ENCODE peak calls at places on chromosomes 16 and 17, in seven cellular contexts. H, D, A, L, G, X and K are unnamed samples.

GRCh38 chr16:81575834-81576233 is 131.2 kb downstream of the CMIP start:
- DNase-seq in G (no peak), H (no peak), X (no peak), A (no peak), D (no peak), L (no peak), K (no peak)

GRCh38 chr16:47612711-47613110 is 151.6 kb downstream of the PHKB start:
- DNase-seq in D (no peak), A (peak), G (no peak), L (no peak), H (no peak), X (no peak), K (no peak)

GRCh38 chr16:86874141-86874540 is 295.8 kb downstream of the FOXL1 start:
- DNase-seq in L (no peak), A (peak), X (peak), D (no peak), G (no peak), H (peak), K (no peak)

GRCh38 chr16:57089406-57089805 is 3.0 kb upstream of the CPNE2 start:
- DNase-seq in D (no peak), H (no peak), G (no peak), X (no peak), L (no peak), A (no peak), K (no peak)

GRCh38 chr16:81198635-81199034 is 39.9 kb upstream of the BCO1 start:
- DNase-seq in H (no peak), G (no peak), A (no peak), D (no peak), X (no peak), L (no peak), K (no peak)

GRCh38 chr17:14331200-14331981 is 30.5 kb downstream of the HS3ST3B1 start:
- DNase-seq in H (no peak), X (peak), A (no peak), L (no peak), G (no peak), D (no peak), K (no peak)

GRCh38 chr17:55198690-55199370 is 65.9 kb upstream of the HLF start:
- DNase-seq in D (no peak), X (no peak), H (no peak), A (no peak), G (no peak), L (no peak), K (no peak)

GRCh38 chr16:16021020-16021419 is 71.6 kb downstream of the ABCC1 start:
- DNase-seq in D (no peak), G (no peak), H (no peak), X (no peak), L (no peak), A (no peak), K (no peak)

GRCh38 chr16:31785126-31785525 is 88.5 kb upstream of the ZNF267 start:
- DNase-seq in L (no peak), G (no peak), A (peak), X (no peak), D (no peak), H (no peak), K (no peak)

GRCh38 chr16:8505327-8505991 is 84.9 kb downstream of the TMEM114 start:
- DNase-seq in D (no peak), L (no peak), H (peak), A (peak), X (peak), G (no peak), K (no peak)

GRCh38 chr17:74190807-74191206 is 12.7 kb upstream of the RPL38 start:
- DNase-seq in L (no peak), G (no peak), A (no peak), H (peak), D (no peak), X (peak), K (no peak)

GRCh38 chr17:79992657-79993389 is 42.8 kb downstream of the TBC1D16 start:
- DNase-seq in G (no peak), X (no peak), L (no peak), H (no peak), D (no peak), A (no peak), K (no peak)

GRCh38 chr17:65442691-65443090 is 118.8 kb downstream of the AXIN2 start:
- DNase-seq in X (no peak), D (no peak), H (no peak), G (no peak), L (no peak), A (no peak), K (no peak)

GRCh38 chr17:8384801-8385335 is 1.9 kb upstream of the RPL26 start:
- DNase-seq in D (no peak), A (peak), X (peak), H (peak), G (peak), L (no peak), K (no peak)

GRCh38 chr16:29148867-29149272 is 164.0 kb downstream of the LAT start:
- DNase-seq in G (no peak), H (no peak), D (peak), L (no peak), A (no peak), X (no peak), K (no peak)

GRCh38 chr17:75487351-75488070 is 27.8 kb downstream of the CASKIN2 start:
- DNase-seq in D (peak), A (no peak), G (peak), L (no peak), H (no peak), X (no peak), K (peak)

GRCh38 chr16:9297437-9298113 is 206.1 kb downstream of the HAPSTR1 start:
- DNase-seq in D (peak), X (peak), A (no peak), G (no peak), H (peak), L (no peak), K (peak)

GRCh38 chr17:42431758-42432161 is 8.7 kb upstream of the CAVIN1 start:
- DNase-seq in X (no peak), A (no peak), H (no peak), G (no peak), D (no peak), L (no peak), K (no peak)

GRCh38 chr17:1299729-1300579 is 20.5 kb downstream of the TRARG1 start:
- DNase-seq in L (no peak), H (no peak), D (no peak), X (no peak), A (no peak), G (no peak), K (no peak)

GRCh38 chr17:57340160-57340981 is 84.0 kb downstream of the MSI2 start:
- DNase-seq in G (no peak), A (no peak), H (no peak), D (no peak), L (no peak), X (no peak), K (no peak)

DNA sequence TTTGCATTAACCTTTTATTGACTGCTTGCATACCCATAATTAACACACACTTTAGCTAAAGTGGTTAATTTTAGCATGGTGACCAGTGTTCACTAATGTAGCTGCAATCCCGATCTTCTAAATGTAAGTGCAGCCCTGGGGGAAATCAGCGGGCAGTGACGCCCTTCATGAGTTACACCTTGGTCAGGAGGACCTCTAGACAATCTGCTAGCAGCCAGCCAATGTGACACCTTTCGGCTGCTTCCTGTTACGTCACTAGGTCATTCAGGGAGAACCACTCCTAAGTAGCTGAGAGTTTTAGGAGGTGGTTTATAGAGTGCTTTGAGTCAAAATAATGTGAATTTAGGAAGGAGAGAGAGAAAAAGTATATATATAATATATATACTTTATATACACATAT is 180.5 kb downstream of the IRX3 start:
- DNase-seq in L (no peak), D (no peak), A (no peak), X (no peak), G (no peak), H (no peak), K (no peak)
- H3K4me3 ChIP-seq in L (no peak), D (no peak), A (no peak), X (no peak), G (no peak), H (no peak), K (no peak)

GRCh38 chr17:78717431-78717980 is 64.6 kb downstream of the CYTH1 start:
- DNase-seq in X (no peak), G (no peak), A (no peak), D (no peak), L (no peak), H (peak), K (peak)

GRCh38 chr17:78719630-78720298 is 62.3 kb downstream of the CYTH1 start:
- DNase-seq in X (no peak), D (no peak), G (no peak), A (no peak), L (no peak), H (no peak), K (no peak)

GRCh38 chr17:78716292-78716691 is 65.8 kb downstream of the CYTH1 start:
- DNase-seq in H (no peak), L (no peak), D (no peak), X (no peak), A (no peak), G (no peak), K (no peak)

GRCh38 chr17:78716814-78717393 is 65.2 kb downstream of the CYTH1 start:
- DNase-seq in D (peak), A (peak), X (peak), G (no peak), H (no peak), L (no peak), K (peak)

DNA sequence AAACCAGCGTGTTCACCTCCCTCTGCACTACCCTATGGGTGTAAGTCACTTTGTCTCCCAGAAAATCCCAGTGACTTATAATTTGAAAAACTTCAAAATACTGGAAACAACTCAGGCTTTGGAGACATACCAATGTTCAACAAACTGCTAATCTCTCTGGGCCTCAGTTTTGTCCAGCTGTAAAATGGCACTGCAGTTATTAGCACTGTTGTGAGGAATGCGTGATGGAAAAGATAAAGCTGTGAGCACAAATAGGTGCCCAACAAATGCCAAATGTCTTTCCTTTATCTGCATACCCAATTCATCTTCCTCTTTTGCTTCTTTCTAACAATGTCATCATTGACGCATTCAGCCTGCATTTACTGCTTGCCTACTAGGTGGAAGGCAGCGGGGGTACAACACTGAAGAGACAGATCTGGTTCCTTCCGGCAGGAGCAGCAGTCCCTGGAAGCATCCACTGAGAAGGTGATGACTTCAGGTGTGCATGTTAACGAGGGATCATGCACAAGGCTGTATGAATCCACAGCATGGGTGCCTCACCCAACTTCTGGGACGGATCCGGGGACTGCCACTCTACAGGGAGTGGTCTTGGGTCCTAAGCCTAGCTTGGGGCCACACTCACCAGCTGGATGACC is 63.4 kb downstream of the CYTH1 start:
- DNase-seq in H (no peak), X (no peak), D (no peak), L (no peak), G (no peak), A (no peak), K (no peak)
- H3K4me3 ChIP-seq in H (no peak), X (no peak), D (no peak), L (peak), G (no peak), A (no peak), K (no peak)

GRCh38 chr17:36668824-36669223 is 67.4 kb downstream of the MRM1 start:
- DNase-seq in G (no peak), D (no peak), X (no peak), L (no peak), H (no peak), A (no peak), K (no peak)

GRCh38 chr17:36665417-36665816 is 64.0 kb downstream of the MRM1 start:
- DNase-seq in L (no peak), G (no peak), A (peak), D (no peak), H (peak), X (no peak), K (no peak)

GRCh38 chr17:36673068-36673467 is 71.7 kb downstream of the MRM1 start:
- DNase-seq in X (no peak), H (no peak), L (no peak), G (no peak), A (no peak), D (no peak), K (no peak)

GRCh38 chr17:36671144-36671543 is 69.8 kb downstream of the MRM1 start:
- DNase-seq in D (no peak), X (no peak), G (no peak), L (no peak), H (no peak), A (no peak), K (no peak)

DNA sequence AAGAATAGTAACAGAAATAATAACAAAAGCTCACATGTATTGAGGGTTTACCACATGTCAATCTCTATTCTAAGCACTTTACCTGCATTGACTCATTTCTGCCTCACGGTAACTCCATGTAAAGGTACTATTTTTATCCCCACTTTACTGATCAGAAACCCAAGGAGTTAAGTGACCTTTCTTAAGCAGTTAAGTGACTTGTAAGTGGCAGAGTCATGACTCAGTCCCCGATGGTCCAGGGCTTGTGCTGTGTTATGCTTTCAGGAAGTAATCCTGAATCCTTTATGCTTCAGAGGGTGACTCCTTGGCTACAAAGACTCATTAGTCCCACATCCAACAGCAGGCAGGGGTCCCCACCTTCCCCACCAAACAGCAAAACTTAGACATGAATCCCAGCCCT is 66.5 kb downstream of the MRM1 start:
- DNase-seq in D (no peak), X (no peak), H (no peak), G (no peak), L (no peak), A (peak), K (no peak)
- H3K4me3 ChIP-seq in D (no peak), X (no peak), H (no peak), G (no peak), L (no peak), A (no peak), K (no peak)

GRCh38 chr16:1977875-1978268 is 3.4 kb downstream of the NOXO1 start:
- DNase-seq in H (no peak), D (no peak), A (no peak), G (no peak), L (no peak), X (no peak), K (no peak)

GRCh38 chr16:1979271-1980025 is 1.8 kb downstream of the NOXO1 start:
- DNase-seq in X (peak), L (no peak), D (no peak), A (peak), G (no peak), H (peak), K (no peak)

GRCh38 chr16:1976951-1977874 is 4.1 kb downstream of the NOXO1 start:
- DNase-seq in A (no peak), X (no peak), L (no peak), D (no peak), G (no peak), H (no peak), K (no peak)

GRCh38 chr16:1980026-1980769 is 1.1 kb downstream of the NOXO1 start:
- DNase-seq in A (no peak), L (no peak), H (no peak), G (no peak), D (peak), X (peak), K (no peak)

GRCh38 chr16:1978476-1979120 is 2.7 kb downstream of the NOXO1 start:
- DNase-seq in L (no peak), G (no peak), A (no peak), X (no peak), D (no peak), H (no peak), K (no peak)
- H3K4me3 ChIP-seq in L (no peak), G (no peak), A (peak), X (peak), D (no peak), H (no peak), K (no peak)